ENCODE peak calls at places on chromosomes 1 and 21, in seven cellular contexts. H is fibroblast of lung, K is OCI-LY7, G is PC-3, D is H9, W is PC-9, R is hepatocyte. F is an unnamed sample.

GRCh38 chr1:212566522-212567479 is 41.8 kb upstream of the ATF3 start:
- DNase-seq in H (peak), K (peak), G (peak), D (no peak), W (peak), R (peak), F (peak)

GRCh38 chr1:22747021-22747734 is 36.5 kb downstream of the EPHB2 start:
- DNase-seq in H (peak), K (no peak), G (peak), D (no peak), W (peak), R (no peak), F (peak)

GRCh38 chr1:21564521-21565095 is 55.4 kb downstream of the ALPL start:
- DNase-seq in H (peak), K (no peak), G (peak), D (no peak), W (no peak), R (no peak), F (no peak)

GRCh38 chr1:84724128-84724860 is 34.0 kb upstream of the SSX2IP start:
- DNase-seq in H (no peak), K (peak), G (no peak), D (peak), W (no peak), R (no peak), F (no peak)

GRCh38 chr1:206790502-206791250 is 18.4 kb upstream of the IL10 start:
- DNase-seq in H (no peak), K (no peak), G (no peak), D (no peak), W (no peak), R (no peak), F (no peak)

GRCh38 chr1:43038232-43038929 is 79.7 kb upstream of the SLC2A1 start:
- DNase-seq in H (no peak), K (no peak), G (no peak), D (no peak), W (no peak), R (no peak), F (no peak)

GRCh38 chr1:38375035-38375434 is 328.4 kb upstream of the POU3F1 start:
- DNase-seq in H (no peak), K (no peak), G (no peak), D (no peak), W (no peak), R (no peak), F (no peak)

GRCh38 chr1:91901231-91901630 is 15.3 kb upstream of the TGFBR3 start:
- DNase-seq in H (no peak), K (no peak), G (no peak), D (no peak), W (no peak), R (no peak), F (no peak)

GRCh38 chr1:33045814-33046213 is 9.1 kb upstream of the AK2 start:
- DNase-seq in H (no peak), K (no peak), G (no peak), D (no peak), W (no peak), R (no peak), F (no peak)

GRCh38 chr1:93453911-93454310 is 6.0 kb downstream of the FNBP1L start:
- DNase-seq in H (no peak), K (no peak), G (peak), D (no peak), W (no peak), R (no peak), F (peak)

GRCh38 chr1:162973381-162973795 is 95.8 kb upstream of the RGS4 start:
- DNase-seq in H (peak), K (no peak), G (peak), D (no peak), W (no peak), R (no peak), F (peak)

GRCh38 chr1:172469717-172470116 is 25.8 kb upstream of the PIGC start:
- DNase-seq in H (no peak), K (no peak), G (no peak), D (no peak), W (no peak), R (peak), F (no peak)

GRCh38 chr1:159854101-159854692 is 8.3 kb downstream of the VSIG8 start:
- DNase-seq in H (peak), K (no peak), G (peak), D (peak), W (peak), R (peak), F (no peak)

GRCh38 chr1:157181790-157182189 is 43.6 kb upstream of the ETV3 start:
- DNase-seq in H (no peak), K (no peak), G (no peak), D (no peak), W (no peak), R (no peak), F (no peak)

GRCh38 chr21:29538115-29538514 is 239.4 kb downstream of the BACH1 start:
- DNase-seq in H (peak), K (no peak), G (no peak), D (no peak), W (no peak), R (no peak), F (no peak)

GRCh38 chr1:74481607-74482006 is 30.8 kb downstream of the LRRC53 start:
- DNase-seq in H (no peak), K (no peak), G (no peak), D (no peak), W (no peak), R (no peak), F (no peak)

GRCh38 chr1:9252999-9253398 is 18.4 kb downstream of the H6PD start:
- DNase-seq in H (no peak), K (no peak), G (no peak), D (no peak), W (no peak), R (no peak), F (no peak)

GRCh38 chr1:206505702-206506375 is 1.5 kb upstream of the RASSF5 start:
- DNase-seq in H (peak), K (no peak), G (peak), D (no peak), W (no peak), R (no peak), F (no peak)

GRCh38 chr1:231808990-231809389 is 182.4 kb downstream of the DISC1 start:
- DNase-seq in H (peak), K (no peak), G (peak), D (no peak), W (no peak), R (no peak), F (peak)

GRCh38 chr1:8374812-8375211 is 56.9 kb downstream of the SLC45A1 start:
- DNase-seq in H (peak), K (peak), G (peak), D (peak), W (no peak), R (no peak), F (peak)

GRCh38 chr1:154213274-154213673 is 7.1 kb upstream of the CFAP141 start:
- DNase-seq in H (peak), K (no peak), G (peak), D (no peak), W (no peak), R (no peak), F (peak)

GRCh38 chr1:210447456-210448057 is 118.9 kb downstream of the HHAT start:
- DNase-seq in H (no peak), K (no peak), G (no peak), D (no peak), W (no peak), R (no peak), F (no peak)

GRCh38 chr1:108947871-108948525 is 15.3 kb downstream of the CLCC1 start:
- DNase-seq in H (peak), K (no peak), G (no peak), D (peak), W (no peak), R (no peak), F (peak)

GRCh38 chr1:232084584-232085223 is 458.1 kb downstream of the DISC1 start:
- DNase-seq in H (peak), K (no peak), G (peak), D (peak), W (no peak), R (peak), F (peak)

GRCh38 chr1:25565188-25565591 is 21.8 kb downstream of the LDLRAP1 start:
- DNase-seq in H (peak), K (peak), G (no peak), D (no peak), W (no peak), R (no peak), F (no peak)

GRCh38 chr1:241603626-241604337 is 36.4 kb downstream of the CHML start:
- DNase-seq in H (peak), K (no peak), G (peak), D (no peak), W (no peak), R (no peak), F (peak)

GRCh38 chr1:65339866-65340483 is 30.6 kb downstream of the DNAJC6 start:
- DNase-seq in H (peak), K (no peak), G (peak), D (no peak), W (peak), R (no peak), F (peak)

GRCh38 chr1:81021134-81021533 is 779.6 kb upstream of the ADGRL2 start:
- DNase-seq in H (no peak), K (no peak), G (no peak), D (no peak), W (no peak), R (no peak), F (no peak)

GRCh38 chr21:20943476-20944085 is 54.6 kb upstream of the NCAM2 start:
- DNase-seq in H (no peak), K (no peak), G (no peak), D (no peak), W (no peak), R (no peak), F (no peak)

GRCh38 chr21:45975017-45975595 is 6.5 kb upstream of the COL6A1 start:
- DNase-seq in H (peak), K (no peak), G (peak), D (peak), W (no peak), R (peak), F (peak)
- H2AFZ ChIP-seq in H (no peak), K (no peak), G (peak), D (no peak), W (no peak), R (no peak), F (peak)

GRCh38 chr21:40173833-40174232 is 306.6 kb downstream of the PCP4 start:
- DNase-seq in H (no peak), K (no peak), G (no peak), D (peak), W (no peak), R (no peak), F (no peak)

GRCh38 chr21:40178726-40179125 is 311.5 kb downstream of the PCP4 start:
- DNase-seq in H (no peak), K (no peak), G (no peak), D (no peak), W (no peak), R (no peak), F (no peak)

GRCh38 chr21:40177979-40178378 is 310.7 kb downstream of the PCP4 start:
- DNase-seq in H (no peak), K (no peak), G (no peak), D (no peak), W (no peak), R (no peak), F (no peak)

GRCh38 chr21:40176732-40177131 is 309.5 kb downstream of the PCP4 start:
- DNase-seq in H (no peak), K (no peak), G (no peak), D (no peak), W (no peak), R (no peak), F (no peak)

DNA sequence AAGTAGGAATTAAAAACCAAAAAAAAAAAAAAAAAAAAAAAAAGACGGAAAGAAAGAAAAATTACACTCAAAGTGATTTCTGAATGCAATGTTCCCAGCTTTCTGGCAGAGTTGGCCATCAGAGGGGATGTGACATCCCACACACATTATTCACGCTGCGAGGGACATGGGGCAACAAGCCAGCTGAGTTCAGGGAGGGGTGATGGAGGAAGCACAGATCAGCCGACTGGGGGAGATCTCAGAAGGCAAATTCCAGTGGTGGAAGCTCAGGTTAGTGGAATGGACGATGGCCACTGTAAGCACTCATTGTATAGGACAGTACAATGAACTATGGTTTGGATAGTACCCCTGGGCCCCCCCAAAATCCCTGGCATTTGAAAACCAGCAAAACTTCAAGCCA is 311.9 kb downstream of the PCP4 start:
- DNase-seq in H (peak), K (no peak), G (no peak), D (no peak), W (no peak), R (no peak), F (no peak)
- H2AFZ ChIP-seq in H (no peak), K (no peak), G (no peak), D (no peak), W (no peak), R (no peak), F (no peak)

DNA sequence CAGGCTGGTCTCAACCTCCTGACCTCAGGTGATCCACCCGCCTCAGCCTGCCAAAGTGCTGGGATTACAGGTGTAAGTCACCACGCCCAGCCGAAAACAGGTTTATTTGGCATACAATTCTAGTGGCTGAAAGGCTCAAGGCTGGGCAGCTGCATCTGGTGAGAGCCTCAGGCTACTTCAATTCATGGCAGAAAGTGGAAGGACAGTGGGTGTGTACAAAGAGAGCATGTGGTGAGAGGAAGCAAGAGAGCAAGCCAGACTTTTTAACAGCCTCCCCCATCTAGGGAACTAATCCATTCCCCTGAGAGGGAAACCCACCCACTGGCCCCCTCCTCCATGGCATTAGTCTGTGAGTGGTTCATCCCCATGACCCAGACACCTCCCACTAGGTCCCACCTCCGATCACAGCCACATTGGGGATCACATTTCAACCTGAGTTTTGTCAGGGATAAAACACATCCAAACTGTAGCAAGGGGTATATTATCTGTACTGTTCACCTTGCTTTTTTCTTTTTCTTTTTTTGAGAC is 9.5 kb downstream of the BMP8A start:
- DNase-seq in H (no peak), K (no peak), G (peak), D (no peak), W (peak), R (no peak), F (peak)
- H2AFZ ChIP-seq in H (no peak), K (no peak), G (no peak), D (no peak), W (no peak), R (no peak), F (no peak)

DNA sequence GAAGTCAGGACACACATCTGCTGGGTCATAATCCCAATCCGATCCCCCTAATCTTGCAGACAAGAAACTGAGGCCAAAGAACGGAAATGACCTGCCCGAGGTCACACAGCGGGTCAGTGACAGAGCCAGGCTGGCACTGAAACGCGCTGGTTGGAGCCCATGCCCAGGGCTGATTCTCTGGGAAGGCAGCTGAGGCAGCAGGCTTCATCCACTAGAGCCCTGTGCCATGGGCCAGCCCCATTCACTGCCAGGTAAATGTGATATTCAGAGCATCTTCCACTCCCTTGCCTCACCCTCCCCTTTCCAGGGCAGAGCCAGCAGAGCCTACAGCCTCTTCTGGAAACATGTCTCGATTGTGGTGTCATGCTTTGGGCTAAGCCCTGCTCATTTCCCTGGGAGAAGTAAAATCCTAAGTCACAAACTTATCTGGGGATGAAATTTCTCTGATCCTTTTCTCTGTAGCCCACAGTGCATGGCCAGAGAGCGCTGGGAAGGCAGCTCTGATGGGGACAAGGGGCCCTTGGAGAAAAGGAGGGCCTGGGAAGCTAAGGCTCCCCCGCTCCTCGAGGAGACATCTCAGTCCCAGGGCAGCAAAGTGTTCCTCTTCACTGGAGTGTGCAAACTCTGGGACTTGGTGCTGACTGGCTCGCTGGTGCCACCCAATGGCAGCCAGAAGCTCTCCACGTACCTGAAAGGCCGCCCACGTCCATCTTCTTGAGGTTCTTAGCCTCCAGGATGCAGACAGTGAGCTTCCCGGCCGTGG is 110.4 kb downstream of the SYT2 start:
- DNase-seq in H (peak), K (peak), G (peak), D (peak), W (peak), R (peak), F (peak)
- H2AFZ ChIP-seq in H (no peak), K (no peak), G (no peak), D (no peak), W (no peak), R (no peak), F (peak)

GRCh38 chr1:10867914-10868598 is 71.6 kb upstream of the CASZ1 start:
- DNase-seq in H (no peak), K (no peak), G (no peak), D (no peak), W (no peak), R (no peak), F (no peak)

GRCh38 chr1:10866314-10867091 is 70.1 kb upstream of the CASZ1 start:
- DNase-seq in H (peak), K (peak), G (peak), D (peak), W (no peak), R (peak), F (no peak)

GRCh38 chr1:10868599-10868965 is 72.1 kb upstream of the CASZ1 start:
- DNase-seq in H (no peak), K (no peak), G (no peak), D (no peak), W (no peak), R (no peak), F (no peak)

GRCh38 chr1:10865518-10866313 is 69.3 kb upstream of the CASZ1 start:
- DNase-seq in H (no peak), K (no peak), G (no peak), D (no peak), W (no peak), R (no peak), F (no peak)

GRCh38 chr1:10867138-10867721 is 70.8 kb upstream of the CASZ1 start:
- DNase-seq in H (peak), K (peak), G (peak), D (peak), W (no peak), R (peak), F (no peak)
- H2AFZ ChIP-seq in H (peak), K (peak), G (peak), D (no peak), W (peak), R (peak), F (peak)

F was measured in mammary epithelial cell.